ENCODE peak calls at places on chromosomes 6 and 20, in four cellular contexts. F is tibial nerve, W is mesenchymal stem cell, L is T-cell. Z is an unnamed sample.
A peak's percentile ranks its signal among the peaks of the same experiment; 100 is the strongest.

GRCh38 chr6:167791036-167791779 is 35.5 kb upstream of the AFDN start:
- DNase-seq in F (no peak), W (no peak), L (no peak), Z (no peak)

GRCh38 chr20:36315545-36316351 is 9.6 kb downstream of the DLGAP4 start:
- DNase-seq in F (no peak), W (no peak), L (no peak), Z (no peak)

GRCh38 chr6:1611322-1611571 is 1.5 kb downstream of the FOXC1 start:
- DNase-seq in F (no peak), W (no peak), L (no peak), Z (no peak)

GRCh38 chr6:157789861-157790260 is 33.2 kb upstream of the SNX9 start:
- DNase-seq in F (no peak), W (no peak), L (no peak), Z (no peak)

GRCh38 chr20:49700411-49701185 is 13.1 kb downstream of the B4GALT5 start:
- DNase-seq in F (no peak), W (peak; percentile 84), L (no peak), Z (no peak)

GRCh38 chr6:159762681-159763293 is 942 bp downstream of the ACAT2 start:
- DNase-seq in F (no peak), W (peak; percentile 30), L (peak; percentile 31), Z (peak; percentile 49)

GRCh38 chr6:134363323-134364039 is 45.6 kb upstream of the SGK1 start:
- DNase-seq in F (no peak), W (peak; percentile 78), L (no peak), Z (no peak)

GRCh38 chr6:130778946-130779657 is 48.1 kb upstream of the SMLR1 start:
- DNase-seq in F (no peak), W (peak; percentile 73), L (no peak), Z (no peak)

GRCh38 chr6:133951881-133952814 is 876 bp upstream of the TBPL1 start:
- DNase-seq in F (peak; percentile 48), W (peak; percentile 87), L (peak; percentile 31), Z (peak; percentile 41)

GRCh38 chr6:143232849-143233248 is 172.2 kb downstream of the AIG1 start:
- DNase-seq in F (no peak), W (peak; percentile 37), L (peak; percentile 2), Z (no peak)

GRCh38 chr20:44187054-44187762 is at the start of gene JPH2:
- DNase-seq in F (no peak), W (peak; percentile 83), L (no peak), Z (no peak)

GRCh38 chr6:110545081-110545872 is 68.9 kb upstream of the SLC22A16 start:
- DNase-seq in F (no peak), W (no peak), L (no peak), Z (no peak)

GRCh38 chr20:44021186-44021585 is 106.5 kb downstream of the TOX2 start:
- DNase-seq in F (no peak), W (no peak), L (no peak), Z (no peak)